ENCODE peak calls at places on chromosome 9, in five cellular contexts. A, S, U, H and O are unnamed samples.
A peak's percentile ranks its signal among the peaks of the same experiment; 100 is the strongest.

GRCh38 chr9:109771796-109772525 is 8.0 kb upstream of the PALM2AKAP2 start:
- DNase-seq in A (no peak), S (peak; percentile 37), U (no peak), H (no peak), O (no peak)

GRCh38 chr9:115691686-115692085 is 461.9 kb upstream of the PAPPA start:
- DNase-seq in A (no peak), S (peak; percentile 14), U (no peak), H (no peak), O (no peak)

GRCh38 chr9:34590376-34591090 is 1.0 kb upstream of the CNTFR start:
- DNase-seq in A (peak; percentile 66), S (no peak), U (no peak), H (peak; percentile 49), O (no peak)

GRCh38 chr9:124897570-124898460 is 35.9 kb downstream of the ARPC5L start:
- DNase-seq in A (no peak), S (peak; percentile 57), U (no peak), H (no peak), O (no peak)

GRCh38 chr9:114696814-114697544 is 15.0 kb upstream of the TEX48 start:
- DNase-seq in A (no peak), S (no peak), U (no peak), H (no peak), O (no peak)

GRCh38 chr9:128120741-128121465 is 6.6 kb downstream of the PTGES2 start:
- DNase-seq in A (no peak), S (no peak), U (no peak), H (no peak), O (no peak)

GRCh38 chr9:37005517-37006140 is 28.4 kb downstream of the PAX5 start:
- DNase-seq in A (no peak), S (no peak), U (no peak), H (no peak), O (no peak)

GRCh38 chr9:1745980-1746379 is 269.2 kb upstream of the SMARCA2 start:
- DNase-seq in A (no peak), S (no peak), U (no peak), H (no peak), O (no peak)

GRCh38 chr9:20754556-20754955 is 70.5 kb downstream of the FOCAD start:
- DNase-seq in A (no peak), S (no peak), U (no peak), H (no peak), O (no peak)

GRCh38 chr9:105483618-105484017 is 35.8 kb downstream of the FSD1L start:
- DNase-seq in A (no peak), S (no peak), U (no peak), H (no peak), O (no peak)

GRCh38 chr9:137006116-137007003 is 10.0 kb upstream of the CLIC3 start:
- DNase-seq in A (no peak), S (no peak), U (no peak), H (no peak), O (no peak)

GRCh38 chr9:123267481-123268239 is 726 bp downstream of the STRBP start:
- DNase-seq in A (peak; percentile 41), S (peak; percentile 22), U (no peak), H (peak; percentile 49), O (peak; percentile 24)

GRCh38 chr9:125997510-125997823 is 250.3 kb downstream of the PBX3 start:
- DNase-seq in A (no peak), S (no peak), U (no peak), H (no peak), O (no peak)

GRCh38 chr9:100428871-100429654 is 2.1 kb downstream of the MSANTD3 start:
- DNase-seq in A (no peak), S (peak; percentile 84), U (peak; percentile 83), H (no peak), O (no peak)

GRCh38 chr9:77455312-77455927 is 192.7 kb downstream of the GNA14 start:
- DNase-seq in A (peak; percentile 38), S (peak; percentile 36), U (peak; percentile 56), H (no peak), O (peak; percentile 39)

GRCh38 chr9:20611751-20612287 is 10.5 kb downstream of the MLLT3 start:
- DNase-seq in A (peak; percentile 62), S (peak; percentile 26), U (no peak), H (peak; percentile 14), O (peak; percentile 12)

GRCh38 chr9:77556396-77556795 is 91.7 kb downstream of the GNA14 start:
- DNase-seq in A (no peak), S (no peak), U (no peak), H (no peak), O (no peak)

GRCh38 chr9:95815153-95815552 is 60.3 kb upstream of the ERCC6L2 start:
- DNase-seq in A (no peak), S (peak; percentile 23), U (no peak), H (no peak), O (no peak)

GRCh38 chr9:91220491-91221135 is 141.1 kb downstream of the AUH start:
- DNase-seq in A (no peak), S (peak; percentile 27), U (no peak), H (no peak), O (no peak)

GRCh38 chr9:137494104-137494544 is 35.0 kb upstream of the NSMF start:
- DNase-seq in A (no peak), S (no peak), U (no peak), H (no peak), O (no peak)

GRCh38 chr9:124010303-124010664 is 1.3 kb upstream of the LHX2 start:
- DNase-seq in A (no peak), S (no peak), U (no peak), H (peak; percentile 16), O (no peak)

GRCh38 chr9:95449016-95449415 is 67.8 kb downstream of the PTCH1 start:
- DNase-seq in A (no peak), S (no peak), U (no peak), H (no peak), O (no peak)

GRCh38 chr9:38031594-38031993 is 37.4 kb downstream of the SHB start:
- DNase-seq in A (no peak), S (peak; percentile 42), U (no peak), H (no peak), O (no peak)

GRCh38 chr9:38027714-38028113 is 41.3 kb downstream of the SHB start:
- DNase-seq in A (no peak), S (no peak), U (no peak), H (no peak), O (no peak)

GRCh38 chr9:38030658-38031057 is 38.4 kb downstream of the SHB start:
- DNase-seq in A (no peak), S (no peak), U (no peak), H (no peak), O (no peak)

GRCh38 chr9:38032266-38032830 is 36.7 kb downstream of the SHB start:
- DNase-seq in A (no peak), S (peak; percentile 59), U (no peak), H (no peak), O (peak; percentile 10)

GRCh38 chr9:38029923-38030638 is 38.9 kb downstream of the SHB start:
- DNase-seq in A (no peak), S (no peak), U (no peak), H (no peak), O (no peak)
- H3K4me1 ChIP-seq in A (peaks cover 23% of the 10 kb centered on the region), S (peaks cover 47% of the 10 kb centered on the region), U (peaks cover 82% of the 10 kb centered on the region), H (peaks cover 9% of the 10 kb centered on the region), O (no peaks in the 10 kb centered on the region)

GRCh38 chr9:468766-469496 is 254.3 kb downstream of the DOCK8 start:
- DNase-seq in A (no peak), S (no peak), U (no peak), H (no peak), O (peak; percentile 39)

GRCh38 chr9:471320-471719 is 256.7 kb downstream of the DOCK8 start:
- DNase-seq in A (no peak), S (no peak), U (no peak), H (no peak), O (no peak)

GRCh38 chr9:470795-471194 is 256.1 kb downstream of the DOCK8 start:
- DNase-seq in A (no peak), S (no peak), U (no peak), H (no peak), O (peak; percentile 11)

GRCh38 chr9:469672-470040 is 255.0 kb downstream of the DOCK8 start:
- DNase-seq in A (peak; percentile 56), S (no peak), U (no peak), H (no peak), O (peak; percentile 86)

DNA sequence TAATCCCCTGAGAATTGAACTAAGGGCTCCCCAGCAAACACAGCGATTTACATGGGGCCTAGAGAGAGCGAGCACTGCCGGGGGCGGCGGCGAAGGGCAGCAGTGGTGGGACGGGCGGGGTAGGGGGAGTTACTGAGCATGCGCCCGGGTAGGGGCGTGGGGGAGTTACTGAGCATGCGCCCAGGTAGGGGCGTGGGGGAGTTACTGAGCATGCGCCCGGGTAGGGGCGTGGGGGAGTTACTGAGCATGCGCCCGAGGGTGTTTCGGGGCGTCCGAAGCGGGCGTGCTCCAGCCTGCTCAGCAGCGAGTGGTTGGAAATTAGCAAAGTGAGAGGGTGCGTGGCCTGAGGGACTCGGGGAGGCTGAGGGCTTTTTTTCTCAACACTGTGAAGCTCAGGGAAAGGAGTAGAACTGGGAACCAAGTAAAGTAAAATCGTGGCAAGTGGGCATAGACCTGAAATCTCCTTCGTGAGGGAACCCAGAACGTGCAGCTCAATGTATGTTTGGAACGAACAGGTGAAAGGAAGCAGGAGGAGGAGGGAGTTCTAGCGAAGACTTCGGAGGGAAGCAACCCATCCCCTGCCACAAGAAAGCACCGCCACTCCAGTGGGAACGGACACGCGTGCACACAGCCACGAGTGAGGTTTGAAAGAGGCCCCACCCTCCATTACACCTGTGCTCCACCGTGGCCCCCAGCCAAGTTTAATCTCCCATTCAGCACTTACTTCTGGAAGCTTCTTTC is 255.5 kb downstream of the DOCK8 start:
- DNase-seq in A (peak; percentile 96), S (peak; percentile 94), U (peak; percentile 54), H (peak; percentile 93), O (peak; percentile 91)
- TF ChIP-seq CTCF in A (no peak), S (no peak), U (no peak), H (no peak), O (no peak)

DNA sequence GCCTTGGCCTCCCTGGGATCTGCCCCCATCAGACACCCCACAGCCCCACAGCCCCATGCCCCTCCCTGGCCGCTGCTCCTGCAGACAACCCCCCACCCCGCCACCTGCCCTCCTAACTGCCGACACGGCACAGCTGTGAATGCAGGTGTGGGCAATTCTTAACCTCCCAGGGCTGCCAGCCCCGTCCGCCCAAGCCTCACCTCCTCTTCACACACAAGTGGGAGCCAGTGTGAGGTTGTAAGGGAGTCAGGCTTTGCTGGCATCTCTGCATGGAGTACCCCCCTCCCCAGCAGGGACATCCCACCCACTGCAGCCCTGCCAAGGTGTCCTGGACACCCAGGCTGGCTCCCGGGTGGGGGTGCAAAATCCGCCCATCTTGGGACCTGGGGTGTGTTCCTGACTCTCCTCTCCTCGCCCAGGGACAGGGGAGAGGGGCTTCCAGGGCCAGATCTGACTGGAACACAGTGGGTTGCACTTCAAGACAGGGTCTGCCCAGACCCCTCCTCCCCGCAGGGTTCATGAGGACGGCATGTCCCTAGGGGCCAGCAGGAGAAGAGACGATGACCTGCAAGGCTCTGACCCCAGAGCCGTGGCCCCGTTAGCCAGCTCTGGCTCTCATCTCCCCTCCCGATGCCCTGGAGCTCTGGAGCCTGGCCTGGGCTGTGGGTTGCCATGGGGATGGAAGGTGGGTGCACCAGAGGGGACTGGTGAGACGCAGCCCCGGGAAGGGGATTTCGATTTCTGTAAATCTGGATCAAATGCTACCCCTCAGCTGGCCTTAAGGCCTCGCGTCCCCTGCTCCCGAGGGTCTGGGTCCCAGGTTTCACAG is 34.4 kb downstream of the SARDH start:
- DNase-seq in A (no peak), S (no peak), U (no peak), H (no peak), O (peak; percentile 93)
- TF ChIP-seq EZH2phosphoT487 in A (no peak), S (no peak), U (no peak), H (no peak), O (no peak)

DNA sequence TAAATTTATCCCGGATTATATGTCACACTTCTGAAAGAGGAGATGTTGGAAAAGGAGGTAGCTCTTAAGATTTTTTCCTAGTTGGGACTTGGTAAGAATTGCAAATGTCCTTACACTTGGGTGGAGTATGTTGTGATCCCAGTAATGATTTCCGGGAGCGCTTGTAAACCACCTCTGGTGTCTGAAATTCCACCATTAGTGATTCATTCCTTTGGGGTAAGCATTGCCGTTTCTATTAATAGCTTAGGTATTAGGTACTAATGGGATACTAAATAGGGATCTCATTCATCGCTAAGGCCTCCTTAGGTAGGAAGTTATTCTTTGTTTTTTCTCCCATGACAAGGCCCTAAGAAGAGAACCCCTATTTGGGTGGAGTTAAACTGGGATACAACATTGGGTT is 31.9 kb upstream of the DAB2IP start:
- DNase-seq in A (no peak), S (no peak), U (no peak), H (no peak), O (no peak)
- H3K4me1 ChIP-seq in A (no peaks in the 10 kb centered on the region), S (peaks cover 12% of the 10 kb centered on the region), U (peaks cover 38% of the 10 kb centered on the region), H (peaks cover 4% of the 10 kb centered on the region), O (no peaks in the 10 kb centered on the region)